ENCODE peak calls at places on chromosomes 13 and 19, in five cellular contexts. O, E, K, P and C are unnamed samples.

GRCh38 chr13:109704771-109705628 is 81.4 kb downstream of the IRS2 start:
- DNase-seq in O (no peak), E (no peak), K (no peak), P (peak), C (no peak)

GRCh38 chr19:34350161-34350561 is 14.8 kb upstream of the GPI start:
- DNase-seq in O (no peak), E (peak), K (no peak), P (no peak), C (no peak)

GRCh38 chr13:79658333-79658975 is 177.5 kb downstream of the NDFIP2 start:
- DNase-seq in O (no peak), E (no peak), K (no peak), P (no peak), C (no peak)

GRCh38 chr19:41705393-41706174 is 2.8 kb upstream of the CEACAM5 start:
- DNase-seq in O (peak), E (no peak), K (peak), P (no peak), C (no peak)

GRCh38 chr13:113777311-113778260 is 18.6 kb downstream of the TMEM255B start:
- DNase-seq in O (peak), E (no peak), K (peak), P (no peak), C (no peak)

GRCh38 chr19:50893047-50893737 is 18.0 kb downstream of the KLK4 start:
- DNase-seq in O (peak), E (no peak), K (no peak), P (no peak), C (no peak)

GRCh38 chr13:59873856-59874255 is 289.9 kb downstream of the DIAPH3 start:
- DNase-seq in O (no peak), E (no peak), K (no peak), P (no peak), C (no peak)

GRCh38 chr13:35871561-35871960 is 259.6 kb downstream of the DCLK1 start:
- DNase-seq in O (no peak), E (no peak), K (no peak), P (no peak), C (no peak)

GRCh38 chr13:111383591-111384440 is 63.4 kb downstream of the TEX29 start:
- DNase-seq in O (no peak), E (no peak), K (no peak), P (no peak), C (peak)

GRCh38 chr13:42109957-42110356 is 61.5 kb downstream of the DGKH start:
- DNase-seq in O (no peak), E (no peak), K (no peak), P (no peak), C (no peak)

GRCh38 chr13:36750461-36750860 is 68.6 kb upstream of the RFXAP start:
- DNase-seq in O (no peak), E (no peak), K (no peak), P (no peak), C (no peak)

GRCh38 chr19:51600940-51601575 is 29.1 kb downstream of the SIGLEC5 start:
- DNase-seq in O (peak), E (no peak), K (no peak), P (no peak), C (no peak)

GRCh38 chr19:42121036-42121621 is 11.1 kb downstream of the POU2F2 start:
- DNase-seq in O (no peak), E (no peak), K (no peak), P (no peak), C (no peak)

GRCh38 chr19:35116085-35116801 is 620 bp downstream of the FXYD3 start:
- DNase-seq in O (no peak), E (no peak), K (peak), P (peak), C (no peak)

GRCh38 chr13:79432086-79432485 is 26.0 kb upstream of the RBM26 start:
- DNase-seq in O (no peak), E (no peak), K (no peak), P (no peak), C (no peak)

GRCh38 chr19:8192227-8192820 is 16.8 kb upstream of the CERS4 start:
- DNase-seq in O (peak), E (no peak), K (no peak), P (no peak), C (no peak)

GRCh38 chr19:51079486-51080110 is 3.1 kb downstream of the KLK14 start:
- DNase-seq in O (no peak), E (no peak), K (no peak), P (no peak), C (no peak)

GRCh38 chr13:72983085-72983768 is 75.6 kb upstream of the KLF5 start:
- DNase-seq in O (no peak), E (peak), K (peak), P (peak), C (no peak)

GRCh38 chr19:2307518-2308012 is 389 bp downstream of the LINGO3 start:
- DNase-seq in O (no peak), E (no peak), K (no peak), P (no peak), C (no peak)

DNA sequence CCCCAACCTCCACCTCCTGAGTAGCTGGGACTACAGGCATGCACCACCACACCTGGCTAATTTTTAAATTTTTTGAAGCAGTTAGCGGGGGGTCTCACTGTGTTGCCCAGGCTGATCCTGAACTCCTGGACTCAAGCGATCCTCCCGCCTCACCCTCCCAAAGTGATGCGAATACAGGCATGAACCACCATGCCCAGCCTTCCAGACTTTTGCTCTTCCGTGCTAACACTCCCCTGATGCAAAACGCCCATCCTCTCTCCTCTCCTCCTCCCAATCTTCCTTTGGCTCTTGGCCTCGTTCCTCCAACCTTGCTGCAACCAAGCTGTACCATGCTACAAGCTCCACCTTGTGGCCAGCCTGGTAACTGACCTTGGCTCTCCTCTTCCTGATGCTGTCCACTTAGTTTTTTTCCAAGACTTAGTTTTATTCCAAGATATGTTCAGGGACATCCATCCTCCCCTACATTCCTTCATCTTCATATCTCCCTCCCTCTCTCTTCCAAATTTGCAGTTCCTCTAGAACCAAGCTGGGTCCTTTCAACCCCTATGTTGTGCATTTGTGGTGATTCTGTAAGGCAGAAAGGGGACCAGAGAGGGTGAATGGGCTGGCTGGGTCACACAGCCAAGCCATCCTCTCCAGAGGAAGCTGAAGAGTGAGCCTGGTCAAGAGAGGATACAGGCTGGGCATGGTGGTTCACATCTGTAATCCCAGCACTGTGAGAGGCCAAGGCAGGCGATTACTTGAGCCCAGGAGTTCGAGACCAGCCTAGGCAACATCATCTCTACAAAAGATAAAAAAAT is 32.8 kb downstream of the TINCR start:
- DNase-seq in O (peak), E (no peak), K (no peak), P (no peak), C (peak)
- TF ChIP-seq CTCF in O (peak), E (peak), K (peak), P (no peak), C (peak)

GRCh38 chr19:56837004-56837403 is 3.5 kb downstream of the PEG3 start:
- DNase-seq in O (no peak), E (no peak), K (no peak), P (no peak), C (no peak)
- TF ChIP-seq CTCF in O (no peak), E (no peak), K (no peak), P (no peak), C (no peak)

GRCh38 chr13:80923907-80924306 is 583.0 kb upstream of the SPRY2 start:
- DNase-seq in O (peak), E (no peak), K (no peak), P (no peak), C (no peak)
- TF ChIP-seq CTCF in O (no peak), E (no peak), K (peak), P (no peak), C (no peak)

DNA sequence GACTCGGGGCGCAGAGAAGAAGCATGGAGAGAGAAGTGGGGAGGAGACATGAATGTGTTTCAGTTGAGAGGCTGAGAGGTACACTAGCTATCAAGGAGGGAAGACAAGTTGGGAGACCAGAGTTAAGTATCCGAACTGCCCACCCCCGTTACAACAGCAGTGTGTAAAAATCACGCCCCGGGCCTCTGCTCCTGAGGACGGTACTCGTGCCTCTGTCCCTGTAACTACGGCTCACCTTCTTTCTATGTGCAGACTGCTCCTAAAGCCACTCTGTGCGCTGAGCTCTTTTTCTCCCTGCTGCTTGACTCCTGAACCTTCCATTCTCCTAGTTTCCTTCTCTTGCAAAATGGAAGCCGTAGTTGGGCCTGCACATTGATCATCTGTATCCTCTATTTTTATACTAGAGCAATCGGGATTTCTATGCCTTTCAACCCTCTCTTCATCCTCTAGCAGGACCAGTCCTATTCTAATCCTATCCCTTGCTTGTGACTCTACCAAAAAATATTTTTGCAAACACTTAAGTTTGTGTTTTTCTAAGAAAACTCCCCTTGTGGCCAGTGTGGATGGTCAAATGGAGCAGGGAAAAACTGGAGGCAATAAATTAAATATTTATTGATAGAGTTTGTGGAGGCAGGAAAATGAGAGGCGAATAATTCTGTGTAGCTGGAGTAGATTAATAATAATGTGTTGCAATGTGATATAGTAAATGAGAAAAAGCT is 569 bp downstream of the POLR1D start:
- DNase-seq in O (no peak), E (peak), K (no peak), P (no peak), C (no peak)
- TF ChIP-seq CTCF in O (no peak), E (peak), K (no peak), P (no peak), C (peak)

GRCh38 chr19:43595605-43595998 is 332 bp downstream of the IRGQ start:
- DNase-seq in O (no peak), E (no peak), K (no peak), P (no peak), C (no peak)

GRCh38 chr19:43596842-43597461 is 557 bp downstream of the ZNF576 start:
- DNase-seq in O (no peak), E (no peak), K (no peak), P (no peak), C (no peak)

GRCh38 chr19:43595999-43596841 is at the start of the genes IRGQ and ZNF576:
- DNase-seq in O (peak), E (peak), K (peak), P (peak), C (peak)

GRCh38 chr19:43598445-43599240 is 2.2 kb downstream of the ZNF576 start:
- DNase-seq in O (no peak), E (no peak), K (no peak), P (no peak), C (no peak)

GRCh38 chr19:43599635-43600295 is 3.4 kb downstream of the ZNF576 start:
- DNase-seq in O (no peak), E (no peak), K (no peak), P (no peak), C (no peak)
- TF ChIP-seq CTCF in O (no peak), E (no peak), K (no peak), P (no peak), C (no peak)

DNA sequence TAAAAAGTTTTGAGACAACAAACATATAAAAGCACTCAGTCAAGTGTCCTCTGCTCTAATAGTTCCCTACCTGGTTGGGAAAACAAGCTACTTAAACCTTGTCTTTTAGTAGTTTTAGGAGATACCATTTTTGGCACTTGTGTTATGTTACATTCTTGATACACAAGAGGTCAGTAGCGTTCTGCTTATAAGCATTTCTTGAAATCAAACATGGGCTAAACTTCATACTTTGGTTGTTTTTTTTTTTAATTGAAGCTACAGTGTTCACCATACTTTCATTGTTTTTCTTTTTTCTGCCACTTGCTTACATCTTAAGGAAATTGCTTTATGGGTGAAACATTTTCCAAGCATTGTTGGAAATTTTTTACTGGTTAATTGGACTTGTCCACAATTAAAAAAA is 12.9 kb downstream of the NHLRC3 start:
- DNase-seq in O (no peak), E (peak), K (no peak), P (no peak), C (no peak)
- TF ChIP-seq CTCF in O (no peak), E (peak), K (peak), P (no peak), C (peak)

GRCh38 chr19:39074942-39075341 is 9.2 kb upstream of the ACP7 start:
- DNase-seq in O (no peak), E (no peak), K (no peak), P (no peak), C (no peak)

GRCh38 chr19:39080431-39080830 is 3.7 kb upstream of the ACP7 start:
- DNase-seq in O (no peak), E (no peak), K (no peak), P (no peak), C (no peak)

GRCh38 chr19:39074205-39074692 is 9.9 kb upstream of the ACP7 start:
- DNase-seq in O (no peak), E (no peak), K (no peak), P (no peak), C (no peak)

GRCh38 chr19:39078436-39079200 is 5.5 kb upstream of the ACP7 start:
- DNase-seq in O (no peak), E (peak), K (no peak), P (no peak), C (no peak)

DNA sequence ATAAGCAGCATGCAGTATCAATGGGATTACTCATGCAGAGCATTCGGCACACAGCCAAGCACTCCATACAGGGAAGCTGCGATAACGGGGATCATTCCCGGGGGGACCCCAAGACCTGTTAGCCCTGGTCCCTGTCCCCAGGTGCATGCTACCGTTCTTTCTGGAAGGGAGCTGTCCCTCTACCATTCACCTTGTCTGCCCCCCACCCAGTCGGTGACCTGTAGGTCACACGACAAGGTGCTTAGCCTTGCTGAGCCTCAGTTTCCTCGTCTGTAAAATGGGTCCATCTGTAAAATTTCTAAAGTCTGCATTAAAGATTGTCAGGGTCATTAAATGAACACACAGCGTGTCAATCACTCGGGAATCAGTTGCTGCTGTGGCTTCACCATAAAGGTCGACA is 6.8 kb upstream of the ACP7 start:
- DNase-seq in O (no peak), E (no peak), K (no peak), P (no peak), C (no peak)
- TF ChIP-seq CTCF in O (no peak), E (no peak), K (no peak), P (no peak), C (no peak)

GRCh38 chr19:18832331-18833140 is 777 bp downstream of the UPF1 start:
- DNase-seq in O (peak), E (peak), K (peak), P (no peak), C (peak)
- TF ChIP-seq CTCF in O (no peak), E (peak), K (no peak), P (no peak), C (no peak)

DNA sequence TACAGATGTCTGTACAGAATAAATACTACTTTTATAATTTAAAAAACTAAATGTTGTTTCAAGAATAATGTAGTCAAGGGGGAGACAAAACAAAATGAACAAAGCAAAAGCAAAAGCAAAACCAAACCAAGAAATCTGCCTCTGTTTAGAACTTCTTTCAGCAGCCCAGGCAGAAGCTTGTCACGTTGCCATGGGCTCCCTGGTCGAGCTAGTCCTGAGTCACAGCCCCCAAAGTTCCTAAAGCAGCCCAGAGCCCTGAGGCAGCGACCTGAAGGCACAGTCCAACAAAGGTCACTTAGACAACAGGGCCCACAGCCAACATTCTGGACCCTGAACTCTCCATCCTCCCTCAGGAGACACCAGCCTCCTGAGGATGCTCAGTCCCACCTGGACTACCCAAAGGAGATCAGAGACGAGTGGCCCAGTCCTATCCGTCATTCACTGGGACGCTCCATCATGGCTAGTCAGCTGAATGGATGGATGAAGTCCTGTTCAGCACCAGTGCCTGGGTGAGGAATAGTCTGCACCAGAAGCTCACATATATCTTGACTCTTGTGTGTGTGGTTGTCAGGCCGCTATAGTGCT is 41.7 kb downstream of the SIAH3 start:
- DNase-seq in O (no peak), E (no peak), K (no peak), P (no peak), C (no peak)
- TF ChIP-seq CTCF in O (no peak), E (no peak), K (no peak), P (no peak), C (no peak)